ENCODE peak calls at places on chromosomes 11 and 22, in five cellular contexts. U is A673, G is ovary, T is mucosa of descending colon, D is A549. M is an unnamed sample.
A peak's percentile ranks its signal among the peaks of the same experiment; 100 is the strongest.

GRCh38 chr11:23957309-23957708 is 539.5 kb upstream of the LUZP2 start:
- DNase-seq in U (no peak), G (no peak), T (no peak), D (no peak), M (no peak)

GRCh38 chr11:73223998-73224730 is 6.1 kb downstream of the P2RY2 start:
- DNase-seq in U (no peak), G (no peak), T (no peak), D (no peak), M (no peak)

GRCh38 chr11:45021692-45022130 is 71.0 kb upstream of the TP53I11 start:
- DNase-seq in U (peak; percentile 33), G (no peak), T (peak; percentile 48), D (no peak), M (peak; percentile 71)

GRCh38 chr11:71461696-71462095 is 8.7 kb downstream of the NADSYN1 start:
- DNase-seq in U (no peak), G (no peak), T (no peak), D (no peak), M (no peak)

GRCh38 chr22:44360686-44361381 is 48.1 kb upstream of the SHISAL1 start:
- DNase-seq in U (no peak), G (peak; percentile 57), T (no peak), D (peak; percentile 47), M (no peak)

GRCh38 chr11:69572861-69573260 is 68.1 kb upstream of the CCND1 start:
- DNase-seq in U (no peak), G (no peak), T (no peak), D (no peak), M (no peak)

GRCh38 chr11:128884703-128885338 is 6.3 kb upstream of the KCNJ5 start:
- DNase-seq in U (peak; percentile 81), G (peak; percentile 48), T (peak; percentile 82), D (peak; percentile 56), M (peak; percentile 77)

GRCh38 chr11:15670520-15671070 is 555.9 kb downstream of the INSC start:
- DNase-seq in U (no peak), G (no peak), T (no peak), D (no peak), M (no peak)

GRCh38 chr11:110711776-110712642 is at the start of gene ARHGAP20:
- DNase-seq in U (peak; percentile 91), G (peak; percentile 31), T (peak; percentile 68), D (peak; percentile 15), M (peak; percentile 89)

GRCh38 chr11:10459029-10459970 is 4.2 kb downstream of the AMPD3 start:
- DNase-seq in U (no peak), G (no peak), T (peak; percentile 18), D (no peak), M (peak; percentile 35)

GRCh38 chr11:105361651-105362050 is 222.1 kb upstream of the CARD18 start:
- DNase-seq in U (no peak), G (no peak), T (no peak), D (no peak), M (no peak)

GRCh38 chr22:42270178-42270511 is 308 bp downstream of the TCF20 start:
- DNase-seq in U (no peak), G (no peak), T (no peak), D (no peak), M (no peak)

GRCh38 chr22:30894371-30894740 is 74.2 kb downstream of the MORC2 start:
- DNase-seq in U (no peak), G (no peak), T (no peak), D (no peak), M (peak; percentile 9)

GRCh38 chr11:115677190-115677589 is 173.0 kb upstream of the CADM1 start:
- DNase-seq in U (no peak), G (no peak), T (no peak), D (no peak), M (no peak)

GRCh38 chr11:96173424-96173823 is 169.6 kb downstream of the MAML2 start:
- DNase-seq in U (no peak), G (no peak), T (no peak), D (no peak), M (no peak)

GRCh38 chr11:64089027-64089360 is 53.3 kb downstream of the FLRT1 start:
- DNase-seq in U (no peak), G (no peak), T (no peak), D (no peak), M (no peak)

GRCh38 chr11:130677486-130678153 is 229.2 kb downstream of the ADAMTS15 start:
- DNase-seq in U (peak; percentile 54), G (no peak), T (no peak), D (no peak), M (no peak)

GRCh38 chr11:94511932-94512781 is at the start of gene C11orf97:
- DNase-seq in U (peak; percentile 62), G (peak; percentile 53), T (peak; percentile 57), D (peak; percentile 8), M (peak; percentile 83)

GRCh38 chr11:132972565-132972964 is 559.7 kb downstream of the OPCML start:
- DNase-seq in U (no peak), G (no peak), T (no peak), D (no peak), M (no peak)

GRCh38 chr11:64538501-64538951 is 52.5 kb upstream of the SLC22A12 start:
- DNase-seq in U (no peak), G (no peak), T (no peak), D (no peak), M (no peak)

GRCh38 chr22:41001722-41002122 is 50.5 kb downstream of the RBX1 start:
- DNase-seq in U (no peak), G (no peak), T (no peak), D (no peak), M (no peak)

GRCh38 chr11:131498631-131499053 is 128.2 kb downstream of the NTM start:
- DNase-seq in U (no peak), G (no peak), T (no peak), D (no peak), M (no peak)

GRCh38 chr22:46289244-46289891 is 7.3 kb upstream of the GTSE1 start:
- DNase-seq in U (no peak), G (no peak), T (no peak), D (no peak), M (no peak)

GRCh38 chr22:26740253-26740652 is 82.9 kb downstream of the MIAT start:
- DNase-seq in U (no peak), G (no peak), T (no peak), D (no peak), M (no peak)

GRCh38 chr22:49281467-49282340 is 546.0 kb downstream of the BRD1 start:
- DNase-seq in U (no peak), G (no peak), T (no peak), D (peak; percentile 58), M (no peak)

GRCh38 chr11:70470127-70470526 is 71.8 kb downstream of the CTTN start:
- DNase-seq in U (no peak), G (no peak), T (peak; percentile 17), D (no peak), M (no peak)

GRCh38 chr11:126698576-126698975 is 302.0 kb downstream of the KIRREL3 start:
- DNase-seq in U (no peak), G (no peak), T (no peak), D (no peak), M (no peak)

GRCh38 chr11:126702165-126702738 is 298.3 kb downstream of the KIRREL3 start:
- DNase-seq in U (no peak), G (no peak), T (no peak), D (no peak), M (no peak)

GRCh38 chr11:126702987-126703386 is 297.6 kb downstream of the KIRREL3 start:
- DNase-seq in U (no peak), G (no peak), T (no peak), D (no peak), M (peak; percentile 30)

GRCh38 chr11:126701555-126701897 is 299.0 kb downstream of the KIRREL3 start:
- DNase-seq in U (no peak), G (no peak), T (no peak), D (no peak), M (no peak)

DNA sequence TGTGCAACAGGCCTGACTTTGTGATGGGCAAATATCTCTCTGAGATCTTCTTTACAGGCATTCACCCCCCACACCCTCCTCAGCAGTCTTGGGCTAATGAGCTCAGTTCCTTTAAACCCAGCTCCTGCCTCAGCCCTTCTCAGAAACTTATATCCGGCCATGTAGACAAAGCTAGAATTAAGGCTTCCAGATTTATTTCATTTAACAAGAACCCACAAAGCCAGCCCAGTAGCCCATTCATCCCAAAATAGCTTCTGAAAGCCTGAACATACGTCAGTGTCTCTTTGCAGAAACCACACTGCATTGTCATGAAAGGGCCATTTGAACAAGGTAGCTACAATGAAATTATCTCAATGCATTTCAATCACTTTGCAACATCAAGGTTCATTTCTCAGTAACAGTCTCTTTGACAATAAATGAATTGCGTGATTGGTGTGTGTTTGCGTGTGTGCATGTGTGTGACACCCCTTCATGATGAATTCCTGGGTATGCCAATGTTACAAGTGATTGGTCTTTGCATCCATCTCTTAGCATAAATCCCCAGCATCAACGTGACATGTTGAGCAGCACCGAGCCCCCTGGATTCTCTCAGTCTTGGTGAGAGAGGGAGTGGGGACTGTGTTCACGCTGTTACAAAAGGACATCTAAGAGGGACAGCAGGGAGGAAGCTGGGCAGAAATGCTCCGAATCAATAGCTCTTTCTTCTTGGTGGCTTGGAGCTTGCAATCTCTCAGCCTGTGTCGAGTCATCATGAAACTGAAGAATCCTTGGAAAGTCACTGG is 299.6 kb downstream of the KIRREL3 start:
- DNase-seq in U (no peak), G (no peak), T (no peak), D (no peak), M (no peak)
- H3K4me1 ChIP-seq in U (no peaks in the 10 kb centered on the region), G (no peaks in the 10 kb centered on the region), T (no peaks in the 10 kb centered on the region), D (peaks cover 8% of the 10 kb centered on the region), M (peaks cover 7% of the 10 kb centered on the region)

GRCh38 chr11:78514922-78515502 is 59.7 kb downstream of the NARS2 start:
- DNase-seq in U (no peak), G (no peak), T (no peak), D (no peak), M (no peak)

GRCh38 chr11:78504708-78505107 is 70.0 kb downstream of the NARS2 start:
- DNase-seq in U (no peak), G (no peak), T (no peak), D (no peak), M (no peak)

GRCh38 chr11:78510597-78510996 is 64.1 kb downstream of the NARS2 start:
- DNase-seq in U (no peak), G (no peak), T (no peak), D (no peak), M (no peak)

GRCh38 chr11:78510025-78510596 is 64.6 kb downstream of the NARS2 start:
- DNase-seq in U (no peak), G (no peak), T (no peak), D (no peak), M (no peak)
- H3K4me1 ChIP-seq in U (no peaks in the 10 kb centered on the region), G (peaks cover 2% of the 10 kb centered on the region), T (no peaks in the 10 kb centered on the region), D (no peaks in the 10 kb centered on the region), M (no peaks in the 10 kb centered on the region)

GRCh38 chr11:108216988-108217387 is 5.5 kb downstream of the NPAT start:
- DNase-seq in U (no peak), G (no peak), T (no peak), D (no peak), M (no peak)

GRCh38 chr11:108218455-108218854 is 4.0 kb downstream of the NPAT start:
- DNase-seq in U (no peak), G (no peak), T (no peak), D (no peak), M (no peak)

GRCh38 chr11:108220721-108221346 is 1.6 kb downstream of the NPAT start:
- DNase-seq in U (no peak), G (no peak), T (no peak), D (no peak), M (no peak)

GRCh38 chr11:108221401-108221800 is 1.0 kb downstream of the NPAT start:
- DNase-seq in U (no peak), G (no peak), T (no peak), D (no peak), M (no peak)

GRCh38 chr11:108218912-108219783 is 3.3 kb downstream of the NPAT start:
- DNase-seq in U (peak; percentile 42), G (no peak), T (no peak), D (no peak), M (no peak)
- H3K4me1 ChIP-seq in U (peaks cover 27% of the 10 kb centered on the region), G (peaks cover 4% of the 10 kb centered on the region), T (peaks cover 13% of the 10 kb centered on the region), D (peaks cover 10% of the 10 kb centered on the region), M (peaks cover 13% of the 10 kb centered on the region)

GRCh38 chr11:47400813-47401279 is 7.5 kb upstream of the SLC39A13 start:
- DNase-seq in U (no peak), G (no peak), T (no peak), D (no peak), M (no peak)
- H3K4me1 ChIP-seq in U (peaks cover 15% of the 10 kb centered on the region), G (no peaks in the 10 kb centered on the region), T (no peaks in the 10 kb centered on the region), D (peaks cover 6% of the 10 kb centered on the region), M (peaks cover 14% of the 10 kb centered on the region)